ENCODE peak calls at places on chromosomes 5 and 9, in ten cellular contexts. P is Calu3; A is NCI-H524; B is HT-29; F is NCI-H2171; E is caudate nucleus; O is HFFc6; K is activated CD4-positive, alpha-beta T cell treated with anti-CD3 and anti-CD28 coated beads, Interleukin-2, amount 50 U/mL, for 48 hours; Z is activated naive CD8-positive, alpha-beta T cell treated with anti-CD3 and anti-CD28 coated beads, Interleukin-2, amount 50 U/mL, for 16 hours; S is CD4-positive, alpha-beta T cell. Y is an unnamed sample.

GRCh38 chr9:131872006-131872405 is 132.1 kb upstream of the RAPGEF1 start:
- DNase-seq in P (no peak), O (no peak), B (no peak), E (no peak), S (no peak), A (no peak), F (no peak), Z (no peak), K (no peak), Y (no peak)

GRCh38 chr9:36896296-36896695 is 137.8 kb downstream of the PAX5 start:
- DNase-seq in A (no peak), K (no peak), B (no peak), P (no peak), S (no peak), O (no peak), Z (no peak), E (no peak), F (no peak), Y (peak)

GRCh38 chr5:106727071-106727470 is 943.7 kb downstream of the EFNA5 start:
- DNase-seq in S (no peak), B (no peak), O (no peak), P (no peak), A (no peak), F (no peak), K (no peak), E (no peak), Z (no peak), Y (no peak)

GRCh38 chr5:13956441-13956840 is 12.0 kb upstream of the DNAH5 start:
- DNase-seq in K (no peak), O (no peak), F (no peak), S (no peak), B (no peak), P (no peak), E (no peak), A (no peak), Z (no peak), Y (no peak)

GRCh38 chr9:90014421-90014820 is 409.6 kb downstream of the GADD45G start:
- DNase-seq in S (no peak), O (no peak), A (no peak), Z (no peak), E (no peak), P (no peak), F (no peak), K (no peak), B (no peak), Y (no peak)

GRCh38 chr9:106324596-106325280 is 538.2 kb upstream of the ZNF462 start:
- DNase-seq in O (no peak), P (no peak), F (no peak), E (no peak), Z (no peak), S (no peak), K (no peak), A (peak), B (no peak), Y (no peak)

GRCh38 chr5:132136906-132137305 is 63.3 kb downstream of the CSF2 start:
- DNase-seq in B (no peak), A (peak), S (no peak), E (no peak), P (no peak), O (peak), F (no peak), Z (no peak), K (no peak), Y (no peak)

GRCh38 chr5:124661317-124662141 is 84.9 kb downstream of the ZNF608 start:
- DNase-seq in E (no peak), A (peak), B (peak), S (no peak), F (peak), Z (no peak), P (peak), K (no peak), O (peak), Y (no peak)

GRCh38 chr5:180456792-180457191 is 37.4 kb upstream of the CNOT6 start:
- DNase-seq in S (no peak), Z (no peak), K (no peak), B (no peak), F (no peak), O (no peak), E (no peak), A (no peak), P (no peak), Y (no peak)

GRCh38 chr5:912356-913091 is 19.8 kb downstream of the TRIP13 start:
- DNase-seq in K (peak), P (no peak), S (peak), Z (no peak), E (no peak), B (peak), A (peak), F (no peak), O (peak), Y (no peak)

GRCh38 chr9:22036866-22037626 is 27.9 kb upstream of the CDKN2B start:
- DNase-seq in A (no peak), E (no peak), S (no peak), B (no peak), P (no peak), K (no peak), F (no peak), Z (no peak), O (no peak), Y (no peak)

GRCh38 chr5:168654225-168654624 is 75.1 kb upstream of the PANK3 start:
- DNase-seq in F (peak), Z (no peak), S (no peak), P (no peak), O (no peak), A (peak), B (no peak), K (no peak), E (no peak), Y (no peak)

GRCh38 chr5:95440825-95441224 is 49.7 kb downstream of the FAM81B start:
- DNase-seq in F (peak), P (no peak), E (no peak), Z (no peak), A (peak), B (no peak), S (no peak), K (no peak), O (no peak), Y (no peak)

GRCh38 chr9:137689745-137690529 is 71.1 kb downstream of the EHMT1 start:
- DNase-seq in S (no peak), B (peak), O (no peak), F (no peak), Z (no peak), P (no peak), E (no peak), A (peak), K (no peak), Y (no peak)